ENCODE peak calls at places on chromosomes 6 and 20, in seven cellular contexts. E is stimulated activated CD4-positive, alpha-beta T cell treated with anti-CD3 and anti-CD28 coated beads, Interleukin-4, amount 100 ng/mL, for 24 hours; H is cardiac muscle cell; X is NCI-H2029; M is Jurkat, Clone E6-1; U is NT2/D1; I is IMR-90. Z is an unnamed sample.
A peak's percentile ranks its signal among the peaks of the same experiment; 100 is the strongest.

GRCh38 chr20:25622450-25623224 is 1.2 kb downstream of the NANP start:
- DNase-seq in H (no peak), E (no peak), I (peak; percentile 7), X (no peak), U (no peak), M (no peak), Z (no peak)

GRCh38 chr6:42269553-42269952 is 51.9 kb upstream of the MRPS10 start:
- DNase-seq in X (no peak), I (no peak), M (peak; percentile 90), E (no peak), U (no peak), H (no peak), Z (no peak)

GRCh38 chr20:15491564-15491963 is 1081.7 kb downstream of the KIF16B start:
- DNase-seq in X (no peak), H (no peak), M (no peak), E (no peak), U (no peak), I (no peak), Z (no peak)

GRCh38 chr6:90411292-90411781 is 114.7 kb upstream of the BACH2 start:
- DNase-seq in X (no peak), M (no peak), E (peak; percentile 78), U (no peak), H (no peak), I (no peak), Z (peak; percentile 89)

GRCh38 chr6:35218021-35218420 is 4.3 kb downstream of the SCUBE3 start:
- DNase-seq in U (no peak), I (peak; percentile 63), X (no peak), E (no peak), H (peak; percentile 47), M (no peak), Z (no peak)

GRCh38 chr20:4814696-4815252 is 93.1 kb downstream of the PRND start:
- DNase-seq in I (no peak), M (no peak), X (no peak), U (no peak), H (no peak), E (peak; percentile 78), Z (peak; percentile 91)

GRCh38 chr6:475341-475740 is 83.8 kb downstream of the IRF4 start:
- DNase-seq in M (no peak), E (no peak), X (no peak), H (no peak), U (no peak), I (no peak), Z (no peak)

GRCh38 chr6:13248053-13248452 is 80.3 kb downstream of the TBC1D7 start:
- DNase-seq in E (no peak), H (peak; percentile 64), I (peak; percentile 61), X (peak; percentile 60), M (no peak), U (no peak), Z (no peak)

GRCh38 chr6:165566088-165566828 is 96.8 kb downstream of the PDE10A start:
- DNase-seq in M (no peak), E (no peak), U (no peak), X (no peak), H (no peak), I (no peak), Z (no peak)

GRCh38 chr6:157226026-157226639 is 97.2 kb downstream of the TMEM242 start:
- DNase-seq in X (no peak), U (no peak), I (peak; percentile 39), H (peak; percentile 95), E (no peak), M (no peak), Z (no peak)

GRCh38 chr6:101668496-101668895 is 275.0 kb downstream of the GRIK2 start:
- DNase-seq in E (no peak), I (no peak), X (no peak), U (no peak), M (no peak), H (peak; percentile 7), Z (no peak)

GRCh38 chr6:158185729-158186456 is 17.7 kb downstream of the GTF2H5 start:
- DNase-seq in E (no peak), U (no peak), I (peak; percentile 67), X (no peak), H (peak; percentile 62), M (no peak), Z (no peak)

GRCh38 chr6:11358904-11359840 is 126.7 kb upstream of the NEDD9 start:
- DNase-seq in E (no peak), U (no peak), I (no peak), X (no peak), H (peak; percentile 45), M (no peak), Z (no peak)

GRCh38 chr6:83847179-83847578 is 6.0 kb upstream of the RIPPLY2 start:
- DNase-seq in H (no peak), I (no peak), E (no peak), X (no peak), M (no peak), U (no peak), Z (no peak)

GRCh38 chr20:33900515-33901131 is 89.5 kb downstream of the CHMP4B start:
- DNase-seq in X (no peak), I (no peak), M (no peak), U (no peak), E (no peak), H (no peak), Z (no peak)

GRCh38 chr20:43909211-43909610 is 5.4 kb upstream of the TOX2 start:
- DNase-seq in U (no peak), M (no peak), X (no peak), H (no peak), E (no peak), I (no peak), Z (no peak)

GRCh38 chr6:37367557-37367956 is 13.8 kb downstream of the RNF8 start:
- DNase-seq in E (no peak), M (no peak), X (no peak), I (no peak), H (no peak), U (no peak), Z (no peak)